ENCODE peak calls at places on chromosomes 16 and 17, in ten cellular contexts. R is activated B cell treated with CpG ODN at 0.5 μM for 24 hours; X is MV-4-11; L is stimulated activated CD4-positive, alpha-beta T cell treated with anti-CD3 and anti-CD28 coated beads, Interleukin-1b, Interleukin-23, amount 100 ng/mL, for 24 hours; J is NCI-H226; D is OCI-M1; Q is T follicular helper cell; F is body of pancreas; N is activated CD8-positive, alpha-beta memory T cell treated with anti-CD3 and anti-CD28 coated beads for 4 hours; P is Kasumi-1. B is an unnamed sample.

GRCh38 chr17:73544333-73544732 is 99.9 kb downstream of the SDK2 start:
- DNase-seq in R (no peak), X (no peak), L (no peak), J (no peak), D (no peak), Q (no peak), F (no peak), N (no peak), P (no peak), B (no peak)

GRCh38 chr16:58614212-58614611 is 15.4 kb downstream of the CNOT1 start:
- DNase-seq in R (no peak), X (no peak), L (no peak), J (peak; percentile 41), D (no peak), Q (no peak), F (no peak), N (no peak), P (no peak), B (no peak)

GRCh38 chr16:46404028-46404427 is 217.2 kb downstream of the SHCBP1 start:
- DNase-seq in R (no peak), X (no peak), L (no peak), J (no peak), D (no peak), Q (no peak), F (no peak), N (no peak), P (no peak), B (no peak)

GRCh38 chr17:58148609-58149008 is 425 bp downstream of the OR4D1 start:
- DNase-seq in R (no peak), X (no peak), L (no peak), J (no peak), D (no peak), Q (no peak), F (no peak), N (no peak), P (no peak), B (no peak)

GRCh38 chr17:79829004-79829403 is 10.2 kb downstream of the CBX4 start:
- DNase-seq in R (no peak), X (no peak), L (no peak), J (no peak), D (peak; percentile 31), Q (no peak), F (no peak), N (no peak), P (peak; percentile 42), B (no peak)

GRCh38 chr16:86529160-86529559 is 18.8 kb downstream of the FOXF1 start:
- DNase-seq in R (no peak), X (no peak), L (no peak), J (peak; percentile 37), D (no peak), Q (no peak), F (no peak), N (no peak), P (no peak), B (no peak)

GRCh38 chr16:81994485-81994884 is 16.8 kb downstream of the SDR42E1 start:
- DNase-seq in R (no peak), X (no peak), L (no peak), J (no peak), D (peak; percentile 10), Q (no peak), F (no peak), N (no peak), P (no peak), B (no peak)

GRCh38 chr17:37774508-37774907 is 29.6 kb upstream of the HNF1B start:
- DNase-seq in R (peak; percentile 30), X (no peak), L (no peak), J (no peak), D (no peak), Q (no peak), F (no peak), N (no peak), P (no peak), B (peak; percentile 79)

GRCh38 chr16:80277182-80277581 is 263.6 kb upstream of the DYNLRB2 start:
- DNase-seq in R (no peak), X (no peak), L (no peak), J (no peak), D (no peak), Q (no peak), F (no peak), N (no peak), P (no peak), B (no peak)

GRCh38 chr16:86396918-86397317 is 113.4 kb upstream of the FOXF1 start:
- DNase-seq in R (no peak), X (no peak), L (no peak), J (peak; percentile 90), D (no peak), Q (no peak), F (no peak), N (no peak), P (no peak), B (no peak)

GRCh38 chr17:43825567-43825966 is 7.4 kb downstream of the MPP3 start:
- DNase-seq in R (no peak), X (no peak), L (no peak), J (no peak), D (no peak), Q (no peak), F (no peak), N (no peak), P (no peak), B (no peak)

GRCh38 chr16:83940157-83940556 is 12.9 kb upstream of the OSGIN1 start:
- DNase-seq in R (no peak), X (no peak), L (no peak), J (no peak), D (no peak), Q (no peak), F (no peak), N (no peak), P (no peak), B (no peak)

GRCh38 chr17:17514993-17515920 is 19.1 kb upstream of the RASD1 start:
- DNase-seq in R (no peak), X (no peak), L (no peak), J (no peak), D (no peak), Q (no peak), F (no peak), N (no peak), P (no peak), B (no peak)

GRCh38 chr16:81429045-81429521 is 15.5 kb upstream of the CMIP start:
- DNase-seq in R (no peak), X (peak; percentile 50), L (no peak), J (peak; percentile 49), D (peak; percentile 76), Q (no peak), F (peak; percentile 89), N (no peak), P (peak; percentile 56), B (no peak)

GRCh38 chr16:2936436-2937011 is 24.8 kb downstream of the FLYWCH1 start:
- DNase-seq in R (no peak), X (no peak), L (no peak), J (no peak), D (no peak), Q (no peak), F (no peak), N (no peak), P (no peak), B (no peak)

GRCh38 chr17:64001763-64002529 is 3.8 kb downstream of the PRR29 start:
- DNase-seq in R (peak; percentile 11), X (peak; percentile 14), L (no peak), J (no peak), D (no peak), Q (no peak), F (no peak), N (no peak), P (peak; percentile 19), B (no peak)

GRCh38 chr16:70377782-70378181 is 31.1 kb downstream of the DDX19A start:
- DNase-seq in R (no peak), X (peak; percentile 7), L (no peak), J (no peak), D (no peak), Q (no peak), F (no peak), N (no peak), P (no peak), B (no peak)

GRCh38 chr17:74433421-74434121 is 1.7 kb downstream of the GPRC5C start:
- DNase-seq in R (no peak), X (no peak), L (no peak), J (no peak), D (no peak), Q (no peak), F (peak; percentile 44), N (no peak), P (no peak), B (no peak)

GRCh38 chr17:72474740-72475477 is 354.1 kb downstream of the SOX9 start:
- DNase-seq in R (no peak), X (no peak), L (no peak), J (no peak), D (no peak), Q (no peak), F (peak; percentile 81), N (no peak), P (no peak), B (no peak)

B was measured in epithelial cell of proximal tubule.